ENCODE peak calls at places on chromosome 3, in ten cellular contexts. One of them, this sample, is unnamed.

GRCh38 chr3:52827441-52827840 is 3.0 kb downstream of the ITIH4 start:
- DNase-seq in activated CD8-positive, alpha-beta memory T cell treated with anti-CD3 and anti-CD28 coated beads, Interleukin-2, amount 10 ng/mL, durations not matched to agents 7 days and 5 days: no peak
- DNase-seq in RPMI8226: no peak
- DNase-seq in MCF 10A: peak
- DNase-seq in A549: no peak
- DNase-seq in HFFc6: peak
- DNase-seq in neuronal stem cell: no peak
- DNase-seq in cardiac muscle cell: peak
- DNase-seq in Karpas-422: no peak
- DNase-seq in anterior cingulate cortex: no peak
- DNase-seq in this sample: peak

GRCh38 chr3:99878005-99878404 is 60.3 kb downstream of the CMSS1 start:
- DNase-seq in RPMI8226: no peak
- DNase-seq in A549: peak
- DNase-seq in cardiac muscle cell: peak
- DNase-seq in MCF 10A: peak
- DNase-seq in activated CD8-positive, alpha-beta memory T cell treated with anti-CD3 and anti-CD28 coated beads, Interleukin-2, amount 10 ng/mL, durations not matched to agents 7 days and 5 days: no peak
- DNase-seq in Karpas-422: no peak
- DNase-seq in neuronal stem cell: no peak
- DNase-seq in anterior cingulate cortex: no peak
- DNase-seq in HFFc6: peak
- DNase-seq in this sample: peak

GRCh38 chr3:99394831-99395733 is 243.3 kb upstream of the COL8A1 start:
- DNase-seq in Karpas-422: no peak
- DNase-seq in A549: no peak
- DNase-seq in cardiac muscle cell: peak
- DNase-seq in MCF 10A: peak
- DNase-seq in activated CD8-positive, alpha-beta memory T cell treated with anti-CD3 and anti-CD28 coated beads, Interleukin-2, amount 10 ng/mL, durations not matched to agents 7 days and 5 days: no peak
- DNase-seq in RPMI8226: no peak
- DNase-seq in anterior cingulate cortex: no peak
- DNase-seq in neuronal stem cell: no peak
- DNase-seq in HFFc6: peak
- DNase-seq in this sample: peak

GRCh38 chr3:136196064-136196400 is at the start of gene MSL2:
- DNase-seq in MCF 10A: no peak
- DNase-seq in neuronal stem cell: no peak
- DNase-seq in Karpas-422: no peak
- DNase-seq in cardiac muscle cell: no peak
- DNase-seq in RPMI8226: no peak
- DNase-seq in A549: no peak
- DNase-seq in activated CD8-positive, alpha-beta memory T cell treated with anti-CD3 and anti-CD28 coated beads, Interleukin-2, amount 10 ng/mL, durations not matched to agents 7 days and 5 days: no peak
- DNase-seq in HFFc6: no peak
- DNase-seq in anterior cingulate cortex: no peak
- DNase-seq in this sample: no peak

GRCh38 chr3:66486187-66486586 is 14.6 kb downstream of the LRIG1 start:
- DNase-seq in cardiac muscle cell: no peak
- DNase-seq in HFFc6: no peak
- DNase-seq in Karpas-422: no peak
- DNase-seq in neuronal stem cell: no peak
- DNase-seq in MCF 10A: no peak
- DNase-seq in activated CD8-positive, alpha-beta memory T cell treated with anti-CD3 and anti-CD28 coated beads, Interleukin-2, amount 10 ng/mL, durations not matched to agents 7 days and 5 days: no peak
- DNase-seq in RPMI8226: no peak
- DNase-seq in A549: no peak
- DNase-seq in anterior cingulate cortex: no peak
- DNase-seq in this sample: peak

GRCh38 chr3:186073641-186074040 is 35.2 kb downstream of the ETV5 start:
- DNase-seq in Karpas-422: no peak
- DNase-seq in HFFc6: no peak
- DNase-seq in A549: no peak
- DNase-seq in activated CD8-positive, alpha-beta memory T cell treated with anti-CD3 and anti-CD28 coated beads, Interleukin-2, amount 10 ng/mL, durations not matched to agents 7 days and 5 days: no peak
- DNase-seq in RPMI8226: no peak
- DNase-seq in anterior cingulate cortex: no peak
- DNase-seq in cardiac muscle cell: no peak
- DNase-seq in neuronal stem cell: no peak
- DNase-seq in MCF 10A: no peak
- DNase-seq in this sample: no peak

GRCh38 chr3:139935071-139935865 is at the start of gene CLSTN2:
- DNase-seq in RPMI8226: peak
- DNase-seq in cardiac muscle cell: peak
- DNase-seq in Karpas-422: peak
- DNase-seq in neuronal stem cell: peak
- DNase-seq in A549: peak
- DNase-seq in MCF 10A: no peak
- DNase-seq in activated CD8-positive, alpha-beta memory T cell treated with anti-CD3 and anti-CD28 coated beads, Interleukin-2, amount 10 ng/mL, durations not matched to agents 7 days and 5 days: no peak
- DNase-seq in HFFc6: no peak
- DNase-seq in anterior cingulate cortex: peak
- DNase-seq in this sample: no peak

GRCh38 chr3:61030469-61031035 is 220.7 kb downstream of the FHIT start:
- DNase-seq in anterior cingulate cortex: no peak
- DNase-seq in Karpas-422: no peak
- DNase-seq in cardiac muscle cell: no peak
- DNase-seq in neuronal stem cell: no peak
- DNase-seq in activated CD8-positive, alpha-beta memory T cell treated with anti-CD3 and anti-CD28 coated beads, Interleukin-2, amount 10 ng/mL, durations not matched to agents 7 days and 5 days: no peak
- DNase-seq in MCF 10A: peak
- DNase-seq in HFFc6: no peak
- DNase-seq in RPMI8226: no peak
- DNase-seq in A549: no peak
- DNase-seq in this sample: no peak

GRCh38 chr3:155270063-155270462 is 23.4 kb downstream of the STRIT1 start:
- DNase-seq in HFFc6: no peak
- DNase-seq in MCF 10A: no peak
- DNase-seq in anterior cingulate cortex: no peak
- DNase-seq in activated CD8-positive, alpha-beta memory T cell treated with anti-CD3 and anti-CD28 coated beads, Interleukin-2, amount 10 ng/mL, durations not matched to agents 7 days and 5 days: no peak
- DNase-seq in Karpas-422: no peak
- DNase-seq in RPMI8226: no peak
- DNase-seq in neuronal stem cell: no peak
- DNase-seq in cardiac muscle cell: no peak
- DNase-seq in A549: no peak
- DNase-seq in this sample: no peak

GRCh38 chr3:16060358-16060852 is 114.1 kb upstream of the GALNT15 start:
- DNase-seq in RPMI8226: no peak
- DNase-seq in cardiac muscle cell: peak
- DNase-seq in MCF 10A: peak
- DNase-seq in Karpas-422: no peak
- DNase-seq in neuronal stem cell: no peak
- DNase-seq in anterior cingulate cortex: no peak
- DNase-seq in activated CD8-positive, alpha-beta memory T cell treated with anti-CD3 and anti-CD28 coated beads, Interleukin-2, amount 10 ng/mL, durations not matched to agents 7 days and 5 days: no peak
- DNase-seq in A549: peak
- DNase-seq in HFFc6: peak
- DNase-seq in this sample: peak

GRCh38 chr3:126474498-126475410 is 937 bp downstream of the ZXDC start:
- DNase-seq in activated CD8-positive, alpha-beta memory T cell treated with anti-CD3 and anti-CD28 coated beads, Interleukin-2, amount 10 ng/mL, durations not matched to agents 7 days and 5 days: peak
- DNase-seq in RPMI8226: peak
- DNase-seq in neuronal stem cell: peak
- DNase-seq in anterior cingulate cortex: no peak
- DNase-seq in Karpas-422: peak
- DNase-seq in cardiac muscle cell: peak
- DNase-seq in MCF 10A: peak
- DNase-seq in A549: peak
- DNase-seq in HFFc6: peak
- DNase-seq in this sample: peak

GRCh38 chr3:134449277-134449676 is 36.5 kb downstream of the ANAPC13 start:
- DNase-seq in activated CD8-positive, alpha-beta memory T cell treated with anti-CD3 and anti-CD28 coated beads, Interleukin-2, amount 10 ng/mL, durations not matched to agents 7 days and 5 days: no peak
- DNase-seq in RPMI8226: peak
- DNase-seq in neuronal stem cell: no peak
- DNase-seq in cardiac muscle cell: peak
- DNase-seq in Karpas-422: no peak
- DNase-seq in A549: peak
- DNase-seq in HFFc6: peak
- DNase-seq in MCF 10A: peak
- DNase-seq in anterior cingulate cortex: peak
- DNase-seq in this sample: peak

GRCh38 chr3:56421205-56421604 is 47.1 kb downstream of the ERC2 start:
- DNase-seq in cardiac muscle cell: no peak
- DNase-seq in RPMI8226: no peak
- DNase-seq in Karpas-422: no peak
- DNase-seq in neuronal stem cell: no peak
- DNase-seq in HFFc6: no peak
- DNase-seq in anterior cingulate cortex: no peak
- DNase-seq in activated CD8-positive, alpha-beta memory T cell treated with anti-CD3 and anti-CD28 coated beads, Interleukin-2, amount 10 ng/mL, durations not matched to agents 7 days and 5 days: no peak
- DNase-seq in A549: no peak
- DNase-seq in MCF 10A: peak
- DNase-seq in this sample: no peak

GRCh38 chr3:187628169-187628568 is 42.0 kb downstream of the SST start:
- DNase-seq in cardiac muscle cell: no peak
- DNase-seq in HFFc6: no peak
- DNase-seq in activated CD8-positive, alpha-beta memory T cell treated with anti-CD3 and anti-CD28 coated beads, Interleukin-2, amount 10 ng/mL, durations not matched to agents 7 days and 5 days: no peak
- DNase-seq in A549: no peak
- DNase-seq in RPMI8226: no peak
- DNase-seq in Karpas-422: peak
- DNase-seq in anterior cingulate cortex: no peak
- DNase-seq in neuronal stem cell: peak
- DNase-seq in MCF 10A: no peak
- DNase-seq in this sample: no peak

GRCh38 chr3:118960876-118961275 is 73.8 kb downstream of the IGSF11 start:
- DNase-seq in cardiac muscle cell: no peak
- DNase-seq in anterior cingulate cortex: no peak
- DNase-seq in activated CD8-positive, alpha-beta memory T cell treated with anti-CD3 and anti-CD28 coated beads, Interleukin-2, amount 10 ng/mL, durations not matched to agents 7 days and 5 days: no peak
- DNase-seq in A549: no peak
- DNase-seq in RPMI8226: no peak
- DNase-seq in neuronal stem cell: no peak
- DNase-seq in MCF 10A: peak
- DNase-seq in Karpas-422: no peak
- DNase-seq in HFFc6: no peak
- DNase-seq in this sample: no peak

GRCh38 chr3:62143843-62144450 is 229.4 kb downstream of the FEZF2 start:
- DNase-seq in MCF 10A: no peak
- DNase-seq in anterior cingulate cortex: no peak
- DNase-seq in Karpas-422: no peak
- DNase-seq in cardiac muscle cell: no peak
- DNase-seq in HFFc6: no peak
- DNase-seq in RPMI8226: no peak
- DNase-seq in activated CD8-positive, alpha-beta memory T cell treated with anti-CD3 and anti-CD28 coated beads, Interleukin-2, amount 10 ng/mL, durations not matched to agents 7 days and 5 days: no peak
- DNase-seq in neuronal stem cell: no peak
- DNase-seq in A549: no peak
- DNase-seq in this sample: no peak

GRCh38 chr3:159987291-159987711 is 1.3 kb upstream of the IL12A start:
- DNase-seq in anterior cingulate cortex: no peak
- DNase-seq in neuronal stem cell: no peak
- DNase-seq in Karpas-422: peak
- DNase-seq in activated CD8-positive, alpha-beta memory T cell treated with anti-CD3 and anti-CD28 coated beads, Interleukin-2, amount 10 ng/mL, durations not matched to agents 7 days and 5 days: no peak
- DNase-seq in RPMI8226: peak
- DNase-seq in cardiac muscle cell: peak
- DNase-seq in HFFc6: peak
- DNase-seq in MCF 10A: peak
- DNase-seq in A549: peak
- DNase-seq in this sample: peak

GRCh38 chr3:195558602-195559001 is 15.5 kb upstream of the PPP1R2 start:
- DNase-seq in RPMI8226: peak
- DNase-seq in Karpas-422: peak
- DNase-seq in MCF 10A: peak
- DNase-seq in cardiac muscle cell: peak
- DNase-seq in HFFc6: no peak
- DNase-seq in anterior cingulate cortex: no peak
- DNase-seq in activated CD8-positive, alpha-beta memory T cell treated with anti-CD3 and anti-CD28 coated beads, Interleukin-2, amount 10 ng/mL, durations not matched to agents 7 days and 5 days: peak
- DNase-seq in neuronal stem cell: no peak
- DNase-seq in A549: peak
- DNase-seq in this sample: peak

GRCh38 chr3:55723653-55724406 is 236.7 kb upstream of the WNT5A start:
- DNase-seq in Karpas-422: peak
- DNase-seq in RPMI8226: no peak
- DNase-seq in cardiac muscle cell: no peak
- DNase-seq in MCF 10A: no peak
- DNase-seq in anterior cingulate cortex: no peak
- DNase-seq in HFFc6: no peak
- DNase-seq in activated CD8-positive, alpha-beta memory T cell treated with anti-CD3 and anti-CD28 coated beads, Interleukin-2, amount 10 ng/mL, durations not matched to agents 7 days and 5 days: no peak
- DNase-seq in A549: no peak
- DNase-seq in neuronal stem cell: no peak
- DNase-seq in this sample: no peak

GRCh38 chr3:15356186-15356585 is 23.8 kb upstream of the SH3BP5 start:
- DNase-seq in MCF 10A: no peak
- DNase-seq in neuronal stem cell: no peak
- DNase-seq in Karpas-422: no peak
- DNase-seq in HFFc6: peak
- DNase-seq in RPMI8226: no peak
- DNase-seq in anterior cingulate cortex: no peak
- DNase-seq in cardiac muscle cell: no peak
- DNase-seq in activated CD8-positive, alpha-beta memory T cell treated with anti-CD3 and anti-CD28 coated beads, Interleukin-2, amount 10 ng/mL, durations not matched to agents 7 days and 5 days: no peak
- DNase-seq in A549: no peak
- DNase-seq in this sample: no peak

GRCh38 chr3:55434789-55435188 is 52.3 kb downstream of the WNT5A start:
- DNase-seq in A549: peak
- DNase-seq in neuronal stem cell: no peak
- DNase-seq in Karpas-422: peak
- DNase-seq in anterior cingulate cortex: no peak
- DNase-seq in activated CD8-positive, alpha-beta memory T cell treated with anti-CD3 and anti-CD28 coated beads, Interleukin-2, amount 10 ng/mL, durations not matched to agents 7 days and 5 days: no peak
- DNase-seq in cardiac muscle cell: peak
- DNase-seq in HFFc6: peak
- DNase-seq in RPMI8226: peak
- DNase-seq in MCF 10A: peak
- DNase-seq in this sample: peak

GRCh38 chr3:47877288-47877687 is 74.3 kb downstream of the DHX30 start:
- DNase-seq in MCF 10A: no peak
- DNase-seq in cardiac muscle cell: peak
- DNase-seq in neuronal stem cell: no peak
- DNase-seq in activated CD8-positive, alpha-beta memory T cell treated with anti-CD3 and anti-CD28 coated beads, Interleukin-2, amount 10 ng/mL, durations not matched to agents 7 days and 5 days: no peak
- DNase-seq in Karpas-422: no peak
- DNase-seq in anterior cingulate cortex: no peak
- DNase-seq in RPMI8226: no peak
- DNase-seq in A549: no peak
- DNase-seq in HFFc6: no peak
- DNase-seq in this sample: peak

GRCh38 chr3:46619845-46620778 is 7.8 kb downstream of the FAM240A start:
- DNase-seq in anterior cingulate cortex: no peak
- DNase-seq in MCF 10A: no peak
- DNase-seq in cardiac muscle cell: no peak
- DNase-seq in Karpas-422: no peak
- DNase-seq in activated CD8-positive, alpha-beta memory T cell treated with anti-CD3 and anti-CD28 coated beads, Interleukin-2, amount 10 ng/mL, durations not matched to agents 7 days and 5 days: no peak
- DNase-seq in neuronal stem cell: no peak
- DNase-seq in RPMI8226: peak
- DNase-seq in A549: no peak
- DNase-seq in HFFc6: no peak
- DNase-seq in this sample: no peak

GRCh38 chr3:76152028-76152427 is 366.7 kb upstream of the ZNF717 start:
- DNase-seq in Karpas-422: no peak
- DNase-seq in neuronal stem cell: no peak
- DNase-seq in activated CD8-positive, alpha-beta memory T cell treated with anti-CD3 and anti-CD28 coated beads, Interleukin-2, amount 10 ng/mL, durations not matched to agents 7 days and 5 days: no peak
- DNase-seq in A549: no peak
- DNase-seq in RPMI8226: no peak
- DNase-seq in HFFc6: no peak
- DNase-seq in cardiac muscle cell: no peak
- DNase-seq in anterior cingulate cortex: no peak
- DNase-seq in MCF 10A: no peak
- DNase-seq in this sample: no peak

GRCh38 chr3:172808969-172809546 is 58.5 kb downstream of the ECT2 start:
- DNase-seq in cardiac muscle cell: peak
- DNase-seq in RPMI8226: peak
- DNase-seq in A549: peak
- DNase-seq in neuronal stem cell: no peak
- DNase-seq in Karpas-422: peak
- DNase-seq in activated CD8-positive, alpha-beta memory T cell treated with anti-CD3 and anti-CD28 coated beads, Interleukin-2, amount 10 ng/mL, durations not matched to agents 7 days and 5 days: no peak
- DNase-seq in HFFc6: peak
- DNase-seq in anterior cingulate cortex: no peak
- DNase-seq in MCF 10A: peak
- DNase-seq in this sample: peak

GRCh38 chr3:64306745-64307144 is 81.5 kb upstream of the PRICKLE2 start:
- DNase-seq in anterior cingulate cortex: no peak
- DNase-seq in neuronal stem cell: no peak
- DNase-seq in HFFc6: no peak
- DNase-seq in Karpas-422: no peak
- DNase-seq in A549: no peak
- DNase-seq in MCF 10A: no peak
- DNase-seq in RPMI8226: no peak
- DNase-seq in activated CD8-positive, alpha-beta memory T cell treated with anti-CD3 and anti-CD28 coated beads, Interleukin-2, amount 10 ng/mL, durations not matched to agents 7 days and 5 days: no peak
- DNase-seq in cardiac muscle cell: no peak
- DNase-seq in this sample: no peak

GRCh38 chr3:153259956-153260355 is 97.9 kb downstream of the RAP2B start:
- DNase-seq in anterior cingulate cortex: no peak
- DNase-seq in neuronal stem cell: no peak
- DNase-seq in cardiac muscle cell: no peak
- DNase-seq in MCF 10A: no peak
- DNase-seq in HFFc6: no peak
- DNase-seq in Karpas-422: no peak
- DNase-seq in RPMI8226: no peak
- DNase-seq in activated CD8-positive, alpha-beta memory T cell treated with anti-CD3 and anti-CD28 coated beads, Interleukin-2, amount 10 ng/mL, durations not matched to agents 7 days and 5 days: no peak
- DNase-seq in A549: no peak
- DNase-seq in this sample: no peak

GRCh38 chr3:125238759-125239158 is 26.2 kb upstream of the SLC12A8 start:
- DNase-seq in Karpas-422: no peak
- DNase-seq in A549: no peak
- DNase-seq in HFFc6: no peak
- DNase-seq in RPMI8226: no peak
- DNase-seq in anterior cingulate cortex: no peak
- DNase-seq in neuronal stem cell: no peak
- DNase-seq in cardiac muscle cell: no peak
- DNase-seq in activated CD8-positive, alpha-beta memory T cell treated with anti-CD3 and anti-CD28 coated beads, Interleukin-2, amount 10 ng/mL, durations not matched to agents 7 days and 5 days: no peak
- DNase-seq in MCF 10A: no peak
- DNase-seq in this sample: no peak